ENCODE peak calls at places on chromosomes 11 and 22, in seven cellular contexts. H is T-helper 2 cell treated with Interferon-gamma antibody and Interleukin-4, amounts not matched to agents 5 μg/mL and 100 μg/mL, for 36 hours; B is effector memory CD8-positive, alpha-beta T cell; Y is left ventricle myocardium inferior; L is T47D; W is RPMI8226; N is pancreas. C is an unnamed sample.

GRCh38 chr22:24186892-24187670 is 5.8 kb downstream of the SUSD2 start:
- DNase-seq in W (no peak), N (peak; percentile 17), L (no peak), H (no peak), B (no peak), Y (no peak), C (no peak)

GRCh38 chr22:19289475-19290161 is 1.9 kb downstream of the CLTCL1 start:
- DNase-seq in L (no peak), W (no peak), N (no peak), Y (no peak), B (peak; percentile 4), H (no peak), C (no peak)

GRCh38 chr11:56994532-56994931 is 5.8 kb downstream of the OR5AK2 start:
- DNase-seq in Y (no peak), H (no peak), L (no peak), W (no peak), N (no peak), B (no peak), C (no peak)

GRCh38 chr22:39999144-39999757 is 4.5 kb downstream of the FAM83F start:
- DNase-seq in L (no peak), H (no peak), B (no peak), W (no peak), Y (no peak), N (no peak), C (peak; percentile 20)

GRCh38 chr11:117822522-117823033 is 2.0 kb downstream of the FXYD2 start:
- DNase-seq in H (no peak), B (no peak), L (no peak), W (no peak), Y (no peak), N (no peak), C (no peak)

GRCh38 chr11:126716456-126717083 is 284.0 kb downstream of the KIRREL3 start:
- DNase-seq in L (peak; percentile 50), B (no peak), H (peak; percentile 6), N (peak; percentile 46), Y (no peak), W (peak; percentile 33), C (peak; percentile 43)

GRCh38 chr11:123323482-123324056 is 106.5 kb upstream of the GRAMD1B start:
- DNase-seq in N (no peak), W (no peak), Y (no peak), B (no peak), L (no peak), H (no peak), C (no peak)

GRCh38 chr22:37300551-37301017 is 18.3 kb downstream of the CYTH4 start:
- DNase-seq in H (no peak), L (no peak), N (no peak), Y (no peak), W (no peak), B (no peak), C (no peak)